ENCODE peak calls at places on chromosomes 7 and 10, in ten cellular contexts. V, N, D, Z, I, J, T, F, E and H are unnamed samples.

GRCh38 chr10:13784067-13784466 is 197.3 kb downstream of the PRPF18 start:
- DNase-seq in J (no peak), F (peak), D (no peak), T (no peak), I (no peak), Z (peak), V (no peak), N (no peak), E (no peak), H (no peak)

GRCh38 chr10:1425886-1426285 is 311.4 kb downstream of the ADARB2 start:
- DNase-seq in D (no peak), N (peak), V (no peak), Z (no peak), I (no peak), E (no peak), J (no peak), T (peak), F (no peak), H (no peak)

GRCh38 chr7:27129729-27130539 is 623 bp downstream of the HOXA4 start:
- DNase-seq in D (no peak), V (no peak), T (peak), N (no peak), E (peak), I (no peak), F (no peak), Z (no peak), J (peak), H (peak)

GRCh38 chr10:130246113-130246512 is 109.9 kb downstream of the GLRX3 start:
- DNase-seq in T (peak), N (peak), Z (no peak), V (no peak), J (no peak), I (no peak), F (no peak), E (no peak), D (no peak), H (peak)

GRCh38 chr10:78865518-78865835 is 203.3 kb upstream of the ZMIZ1 start:
- DNase-seq in V (no peak), F (peak), I (no peak), D (no peak), Z (no peak), T (peak), E (no peak), J (no peak), N (no peak), H (peak)

GRCh38 chr10:122494833-122495232 is 33.5 kb downstream of the HTRA1 start:
- DNase-seq in F (peak), J (no peak), E (no peak), N (peak), Z (peak), I (peak), D (peak), T (peak), V (no peak), H (no peak)

GRCh38 chr10:3427316-3427715 is 254.7 kb upstream of the PITRM1 start:
- DNase-seq in E (no peak), Z (no peak), T (no peak), I (no peak), N (no peak), D (no peak), F (peak), V (no peak), J (no peak), H (no peak)

GRCh38 chr10:112365451-112365850 is 8.5 kb upstream of the ACSL5 start:
- DNase-seq in T (no peak), V (no peak), I (no peak), F (no peak), N (no peak), J (no peak), Z (no peak), E (no peak), D (no peak), H (no peak)

GRCh38 chr10:7986851-7987250 is 67.6 kb upstream of the GATA3 start:
- DNase-seq in Z (peak), J (no peak), I (no peak), T (no peak), E (no peak), V (no peak), D (peak), F (peak), N (no peak), H (no peak)

GRCh38 chr7:47451851-47452205 is 130.1 kb downstream of the TNS3 start:
- DNase-seq in I (no peak), Z (peak), D (peak), T (no peak), E (no peak), V (no peak), F (peak), J (no peak), N (no peak), H (no peak)

GRCh38 chr10:108424656-108425055 is 1260.2 kb upstream of the SORCS1 start:
- DNase-seq in F (peak), D (peak), Z (peak), N (no peak), E (no peak), J (no peak), I (no peak), V (no peak), T (no peak), H (no peak)

GRCh38 chr7:111333010-111333409 is 229.3 kb downstream of the IMMP2L start:
- DNase-seq in J (no peak), E (no peak), I (no peak), F (no peak), D (no peak), Z (no peak), N (no peak), V (no peak), T (no peak), H (no peak)

GRCh38 chr10:125263551-125263950 is 103.2 kb upstream of the CTBP2 start:
- DNase-seq in N (no peak), J (no peak), D (no peak), V (no peak), Z (no peak), I (no peak), E (no peak), T (no peak), F (no peak), H (peak)

GRCh38 chr10:110042891-110043290 is 35.1 kb downstream of the ADD3 start:
- DNase-seq in N (no peak), T (no peak), Z (peak), V (no peak), J (no peak), E (no peak), D (no peak), I (no peak), F (no peak), H (no peak)

GRCh38 chr7:27168265-27168947 is 3.1 kb upstream of the HOXA9 start:
- DNase-seq in T (no peak), Z (no peak), J (no peak), N (no peak), F (no peak), D (no peak), I (no peak), E (peak), V (peak), H (no peak)

GRCh38 chr7:50418526-50418925 is 31.6 kb downstream of the FIGNL1 start:
- DNase-seq in Z (no peak), D (no peak), F (no peak), I (no peak), N (no peak), V (no peak), E (no peak), T (no peak), J (no peak), H (no peak)

GRCh38 chr7:130366561-130366960 is 13.7 kb upstream of the CPA1 start:
- DNase-seq in D (no peak), V (no peak), T (no peak), E (no peak), J (no peak), N (no peak), F (no peak), I (no peak), Z (no peak), H (no peak)

GRCh38 chr7:149823191-149823630 is 15.0 kb upstream of the ZNF862 start:
- DNase-seq in N (no peak), T (no peak), V (peak), J (no peak), Z (no peak), F (no peak), I (no peak), D (no peak), E (no peak), H (no peak)

GRCh38 chr7:95265634-95266033 is 58.7 kb downstream of the PON1 start:
- DNase-seq in E (no peak), Z (no peak), N (no peak), F (no peak), I (no peak), J (no peak), V (no peak), D (no peak), T (no peak), H (no peak)

GRCh38 chr7:33986951-33987948 is 81.9 kb downstream of the BMPER start:
- DNase-seq in J (no peak), E (no peak), N (no peak), D (peak), T (no peak), I (peak), F (peak), V (no peak), Z (peak), H (no peak)

GRCh38 chr10:8853048-8853447 is 798.6 kb downstream of the GATA3 start:
- DNase-seq in N (no peak), F (no peak), T (no peak), D (no peak), J (no peak), E (no peak), I (no peak), V (no peak), Z (no peak), H (no peak)

GRCh38 chr7:1049006-1049741 is 4.8 kb downstream of the GPR146 start:
- DNase-seq in T (no peak), D (no peak), V (no peak), I (no peak), Z (no peak), E (no peak), J (no peak), N (no peak), F (no peak), H (no peak)

GRCh38 chr10:132303361-132304115 is 4.2 kb downstream of the STK32C start:
- DNase-seq in J (no peak), I (no peak), V (no peak), T (peak), D (no peak), E (no peak), N (no peak), F (no peak), Z (no peak), H (no peak)

GRCh38 chr7:43584200-43584586 is 1.3 kb downstream of the STK17A start:
- DNase-seq in J (no peak), F (peak), E (no peak), T (no peak), N (no peak), V (no peak), D (peak), I (peak), Z (peak), H (no peak)

GRCh38 chr7:85328599-85328998 is 141.7 kb upstream of the SEMA3D start:
- DNase-seq in T (no peak), Z (no peak), D (no peak), F (peak), E (no peak), I (peak), J (no peak), N (no peak), V (no peak), H (no peak)

GRCh38 chr10:51010977-51011376 is 63.3 kb upstream of the PRKG1 start:
- DNase-seq in J (no peak), Z (peak), N (no peak), D (no peak), F (peak), V (no peak), E (peak), T (no peak), I (no peak), H (no peak)

GRCh38 chr10:122441961-122442360 is 12.5 kb upstream of the ARMS2 start:
- DNase-seq in Z (peak), J (no peak), N (no peak), T (no peak), I (no peak), V (no peak), F (no peak), D (peak), E (no peak), H (no peak)

GRCh38 chr7:79504607-79505389 is 51.3 kb upstream of the MAGI2 start:
- DNase-seq in F (no peak), V (no peak), Z (peak), N (no peak), T (no peak), D (no peak), J (no peak), I (no peak), E (no peak), H (no peak)

GRCh38 chr10:21194510-21194993 is 297.4 kb upstream of the NEBL start:
- DNase-seq in J (no peak), D (no peak), I (no peak), N (no peak), F (peak), Z (peak), V (no peak), E (no peak), T (no peak), H (no peak)

GRCh38 chr10:3635697-3636096 is 149.3 kb downstream of the KLF6 start:
- DNase-seq in E (no peak), J (no peak), Z (no peak), I (no peak), T (no peak), F (no peak), V (no peak), D (no peak), N (no peak), H (no peak)

GRCh38 chr7:75573477-75574019 is 81.4 kb downstream of the SPDYE5 start:
- DNase-seq in D (no peak), F (no peak), E (no peak), V (no peak), T (no peak), J (no peak), I (no peak), N (no peak), Z (no peak), H (no peak)

GRCh38 chr7:4879401-4880081 is 4.0 kb downstream of the RADIL start:
- DNase-seq in Z (no peak), J (no peak), N (no peak), I (no peak), T (peak), F (no peak), E (no peak), V (no peak), D (no peak), H (no peak)

GRCh38 chr10:18683427-18683826 is 24.2 kb downstream of the ARL5B start:
- DNase-seq in D (peak), Z (peak), F (peak), V (no peak), J (no peak), N (no peak), T (no peak), E (no peak), I (peak), H (no peak)

GRCh38 chr7:128031901-128032604 is 816 bp upstream of the LRRC4 start:
- DNase-seq in N (no peak), V (peak), F (peak), J (peak), E (peak), D (peak), Z (peak), I (peak), T (no peak), H (no peak)

DNA sequence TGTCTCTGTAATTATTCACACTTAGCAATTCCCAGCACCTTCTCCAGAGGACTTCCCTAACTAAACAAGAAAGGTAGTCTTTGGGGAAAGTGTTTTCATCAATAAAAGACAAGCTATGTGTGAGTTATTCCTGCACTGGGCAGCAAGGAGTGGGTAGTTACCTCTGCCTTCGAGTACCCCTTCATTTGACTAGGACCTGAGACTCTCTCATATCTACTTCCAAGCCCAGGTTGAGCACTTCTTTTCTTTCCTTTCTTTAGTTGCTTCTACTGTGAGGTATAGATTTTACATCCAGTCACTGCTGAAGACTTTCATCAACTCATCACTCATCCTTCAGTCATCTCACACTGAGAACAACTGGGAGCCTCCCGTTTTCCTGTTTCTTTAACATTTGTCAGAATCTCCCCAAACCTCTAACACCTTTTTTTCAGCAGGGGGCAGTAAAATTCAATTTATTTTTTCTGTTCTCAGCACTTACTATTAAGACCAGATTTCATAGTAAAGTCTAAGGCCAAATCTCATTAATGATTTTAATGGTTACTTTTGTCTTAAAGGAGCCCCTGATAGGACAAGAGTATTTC is 80.1 kb upstream of the PRSS1 start:
- DNase-seq in J (no peak), V (no peak), T (no peak), E (no peak), D (peak), N (no peak), Z (peak), F (peak), I (no peak), H (no peak)
- TF ChIP-seq CTCF in J (peak), V (peak), T (peak), E (peak), D (peak), N (peak), Z (peak), F (peak), I (peak), H (peak)

DNA sequence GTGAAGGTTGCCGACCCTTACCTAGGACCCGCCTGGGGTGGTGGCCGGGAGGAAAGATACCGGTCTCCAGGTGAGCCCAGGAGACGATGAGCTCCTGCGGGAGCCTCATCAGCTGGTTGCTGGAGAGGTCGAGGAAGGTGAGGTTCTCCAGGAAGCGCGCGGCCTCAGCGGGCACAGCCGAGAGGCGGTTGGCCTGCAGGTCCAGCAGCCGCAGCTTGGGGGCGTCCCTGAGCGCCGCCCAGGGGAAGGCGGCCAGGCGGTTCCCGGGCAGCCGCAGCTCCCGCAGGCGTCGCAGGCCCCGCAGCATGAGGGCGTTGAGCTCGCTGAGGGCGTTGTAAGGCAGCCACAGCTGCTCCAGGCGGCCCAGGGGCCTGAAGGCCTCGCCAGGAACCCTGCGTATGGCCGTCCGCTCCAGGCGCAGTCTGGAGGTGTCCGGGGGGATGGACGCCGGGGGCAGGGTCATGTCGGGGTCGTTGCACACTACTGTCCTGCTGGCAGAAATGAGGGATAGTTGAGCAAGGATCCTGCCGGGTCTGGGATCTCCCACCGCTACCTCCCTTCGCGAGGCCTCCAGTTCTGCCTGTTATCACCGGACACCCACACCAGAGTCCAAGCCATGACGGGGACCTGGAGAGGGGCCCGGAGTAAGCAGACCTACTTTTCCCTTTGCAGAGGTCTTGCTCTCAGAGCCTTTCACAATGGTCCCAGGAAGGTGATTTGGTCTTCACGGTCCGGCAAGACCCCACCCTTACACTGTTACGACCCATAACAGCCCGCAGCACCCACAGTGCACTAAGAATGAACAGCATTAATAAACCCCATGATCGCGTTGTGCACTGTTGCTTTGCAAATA is 3.9 kb downstream of the LRIT1 start:
- DNase-seq in I (no peak), N (no peak), V (peak), E (peak), D (no peak), F (no peak), T (peak), J (no peak), Z (no peak), H (no peak)
- TF ChIP-seq CTCF in I (no peak), N (no peak), V (peak), E (peak), D (peak), F (no peak), T (no peak), J (peak), Z (peak), H (peak)

DNA sequence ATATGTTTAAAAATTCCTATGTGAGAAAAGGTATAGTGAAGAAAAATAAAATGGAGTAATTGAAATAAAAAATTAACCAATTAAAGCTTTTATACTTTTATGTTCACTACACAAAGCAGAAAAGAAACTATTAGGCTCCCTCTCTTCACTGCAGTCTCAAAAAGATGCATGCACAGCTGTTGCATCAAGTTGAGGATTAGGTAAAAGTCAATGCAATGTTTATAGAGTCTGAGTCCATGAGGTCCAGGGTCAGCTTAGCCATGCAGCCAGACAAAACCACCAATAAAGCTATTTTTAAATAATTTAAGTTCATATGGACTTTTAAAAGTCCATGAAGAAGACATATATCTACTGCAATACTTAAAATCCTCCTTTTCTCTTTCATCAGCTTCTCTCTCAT is 31.1 kb upstream of the ING3 start:
- DNase-seq in D (no peak), T (no peak), N (no peak), E (no peak), J (no peak), F (no peak), Z (no peak), V (no peak), I (no peak), H (no peak)
- TF ChIP-seq CTCF in D (no peak), T (no peak), N (no peak), E (no peak), J (no peak), F (no peak), Z (no peak), V (no peak), I (no peak), H (no peak)

GRCh38 chr10:82953909-82954308 is 1078.9 kb downstream of the NRG3 start:
- DNase-seq in E (no peak), Z (no peak), F (no peak), I (no peak), T (no peak), V (no peak), D (no peak), N (no peak), J (no peak), H (no peak)
- TF ChIP-seq CTCF in E (no peak), Z (no peak), F (no peak), I (no peak), T (no peak), V (no peak), D (no peak), N (no peak), J (no peak), H (peak)